ENCODE peak calls at places on chromosomes 3 and 15, in six cellular contexts. One of them, this sample, is unnamed.

GRCh38 chr15:59501531-59502113 is 63.6 kb downstream of the FAM81A start:
- DNase-seq in GM23248: peak
- DNase-seq in mesendoderm: peak
- DNase-seq in K562: peak
- DNase-seq in neural progenitor cell: peak
- DNase-seq in mammary epithelial cell: peak
- DNase-seq in this sample: peak

GRCh38 chr15:60362318-60363023 is 35.3 kb downstream of the ANXA2 start:
- DNase-seq in GM23248: peak
- DNase-seq in mesendoderm: no peak
- DNase-seq in K562: peak
- DNase-seq in neural progenitor cell: no peak
- DNase-seq in mammary epithelial cell: peak
- DNase-seq in this sample: no peak

GRCh38 chr3:59573911-59574310 is 524.1 kb upstream of the CFAP20DC start:
- DNase-seq in GM23248: peak
- DNase-seq in mesendoderm: no peak
- DNase-seq in K562: no peak
- DNase-seq in neural progenitor cell: no peak
- DNase-seq in mammary epithelial cell: peak
- DNase-seq in this sample: no peak

GRCh38 chr3:58237940-58238681 is 519 bp downstream of the ABHD6 start:
- DNase-seq in GM23248: peak
- DNase-seq in mesendoderm: peak
- DNase-seq in K562: peak
- DNase-seq in neural progenitor cell: peak
- DNase-seq in mammary epithelial cell: peak
- DNase-seq in this sample: peak

GRCh38 chr3:10641760-10642159 is 136.4 kb upstream of the ATP2B2 start:
- DNase-seq in GM23248: no peak
- DNase-seq in mesendoderm: no peak
- DNase-seq in K562: no peak
- DNase-seq in neural progenitor cell: no peak
- DNase-seq in mammary epithelial cell: no peak
- DNase-seq in this sample: no peak

GRCh38 chr3:107260221-107260620 is 117.0 kb upstream of the CCDC54 start:
- DNase-seq in GM23248: no peak
- DNase-seq in mesendoderm: no peak
- DNase-seq in K562: no peak
- DNase-seq in neural progenitor cell: no peak
- DNase-seq in mammary epithelial cell: no peak
- DNase-seq in this sample: no peak

GRCh38 chr3:178435575-178435974 is 100.7 kb upstream of the KCNMB2 start:
- DNase-seq in GM23248: no peak
- DNase-seq in mesendoderm: no peak
- DNase-seq in K562: no peak
- DNase-seq in neural progenitor cell: no peak
- DNase-seq in mammary epithelial cell: no peak
- DNase-seq in this sample: no peak

GRCh38 chr15:97955040-97955439 is 5.5 kb upstream of the ARRDC4 start:
- DNase-seq in GM23248: no peak
- DNase-seq in mesendoderm: no peak
- DNase-seq in K562: no peak
- DNase-seq in neural progenitor cell: no peak
- DNase-seq in mammary epithelial cell: no peak
- DNase-seq in this sample: no peak

GRCh38 chr3:133921592-133921991 is 25.9 kb upstream of the RAB6B start:
- DNase-seq in GM23248: no peak
- DNase-seq in mesendoderm: no peak
- DNase-seq in K562: no peak
- DNase-seq in neural progenitor cell: no peak
- DNase-seq in mammary epithelial cell: no peak
- DNase-seq in this sample: no peak

GRCh38 chr3:901953-902778 is 190.7 kb upstream of the CNTN6 start:
- DNase-seq in GM23248: peak
- DNase-seq in mesendoderm: no peak
- DNase-seq in K562: peak
- DNase-seq in neural progenitor cell: no peak
- DNase-seq in mammary epithelial cell: peak
- DNase-seq in this sample: peak

GRCh38 chr15:85621096-85621495 is 173.6 kb downstream of the KLHL25 start:
- DNase-seq in GM23248: peak
- DNase-seq in mesendoderm: no peak
- DNase-seq in K562: no peak
- DNase-seq in neural progenitor cell: no peak
- DNase-seq in mammary epithelial cell: no peak
- DNase-seq in this sample: no peak

GRCh38 chr15:79970921-79971434 is at the start of gene BCL2A1:
- DNase-seq in GM23248: peak
- DNase-seq in mesendoderm: no peak
- DNase-seq in K562: peak
- DNase-seq in neural progenitor cell: no peak
- DNase-seq in mammary epithelial cell: peak
- DNase-seq in this sample: peak

GRCh38 chr3:40103829-40104228 is 205.7 kb upstream of the EIF1B start:
- DNase-seq in GM23248: no peak
- DNase-seq in mesendoderm: no peak
- DNase-seq in K562: no peak
- DNase-seq in neural progenitor cell: no peak
- DNase-seq in mammary epithelial cell: no peak
- DNase-seq in this sample: no peak

GRCh38 chr3:30170681-30171438 is 435.5 kb upstream of the TGFBR2 start:
- DNase-seq in GM23248: no peak
- DNase-seq in mesendoderm: no peak
- DNase-seq in K562: no peak
- DNase-seq in neural progenitor cell: no peak
- DNase-seq in mammary epithelial cell: no peak
- DNase-seq in this sample: no peak

GRCh38 chr15:70701891-70702568 is 61.3 kb downstream of the UACA start:
- DNase-seq in GM23248: peak
- DNase-seq in mesendoderm: peak
- DNase-seq in K562: no peak
- DNase-seq in neural progenitor cell: no peak
- DNase-seq in mammary epithelial cell: peak
- DNase-seq in this sample: no peak

GRCh38 chr15:51750942-51751686 is at the start of gene TMOD2:
- DNase-seq in GM23248: peak
- DNase-seq in mesendoderm: peak
- DNase-seq in K562: peak
- DNase-seq in neural progenitor cell: peak
- DNase-seq in mammary epithelial cell: peak
- DNase-seq in this sample: no peak

GRCh38 chr15:39828374-39828931 is 45.8 kb upstream of the FSIP1 start:
- DNase-seq in GM23248: peak
- DNase-seq in mesendoderm: peak
- DNase-seq in K562: no peak
- DNase-seq in neural progenitor cell: peak
- DNase-seq in mammary epithelial cell: no peak
- DNase-seq in this sample: no peak

GRCh38 chr3:29465836-29466235 is 185.0 kb downstream of the RBMS3 start:
- DNase-seq in GM23248: peak
- DNase-seq in mesendoderm: no peak
- DNase-seq in K562: no peak
- DNase-seq in neural progenitor cell: no peak
- DNase-seq in mammary epithelial cell: peak
- DNase-seq in this sample: no peak

GRCh38 chr3:89314454-89314853 is 207.0 kb downstream of the EPHA3 start:
- DNase-seq in GM23248: peak
- DNase-seq in mesendoderm: peak
- DNase-seq in K562: no peak
- DNase-seq in neural progenitor cell: peak
- DNase-seq in mammary epithelial cell: peak
- DNase-seq in this sample: peak

GRCh38 chr3:132135628-132136333 is 101.0 kb upstream of the CPNE4 start:
- DNase-seq in GM23248: peak
- DNase-seq in mesendoderm: peak
- DNase-seq in K562: no peak
- DNase-seq in neural progenitor cell: peak
- DNase-seq in mammary epithelial cell: peak
- DNase-seq in this sample: no peak

DNA sequence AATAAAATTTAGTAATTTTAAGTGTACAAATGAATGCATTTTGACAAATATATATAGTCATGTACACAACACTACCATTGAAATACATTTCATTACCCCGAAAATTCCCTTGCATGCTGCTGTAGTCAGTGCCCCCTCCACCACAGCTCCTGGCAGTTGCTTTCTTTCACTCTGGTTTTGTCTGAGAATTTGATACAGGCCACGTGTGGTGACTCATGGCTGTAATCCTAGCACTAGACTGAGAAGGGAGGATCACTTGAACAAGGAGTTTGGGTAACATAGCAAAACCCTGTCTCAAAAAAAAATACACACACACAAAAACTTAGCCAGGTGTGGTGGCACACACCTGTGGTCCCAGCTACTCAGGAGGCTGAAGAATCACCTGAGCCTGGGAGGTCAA is 65.4 kb downstream of the TFRC start:
- DNase-seq in GM23248: peak
- DNase-seq in mesendoderm: no peak
- DNase-seq in K562: no peak
- DNase-seq in neural progenitor cell: no peak
- DNase-seq in mammary epithelial cell: peak
- DNase-seq in this sample: no peak
- H3K4me2 ChIP-seq in GM23248: no peak
- H3K4me2 ChIP-seq in mesendoderm: no peak
- H3K4me2 ChIP-seq in K562: no peak
- H3K4me2 ChIP-seq in neural progenitor cell: no peak
- H3K4me2 ChIP-seq in mammary epithelial cell: no peak
- H3K4me2 ChIP-seq in this sample: no peak

DNA sequence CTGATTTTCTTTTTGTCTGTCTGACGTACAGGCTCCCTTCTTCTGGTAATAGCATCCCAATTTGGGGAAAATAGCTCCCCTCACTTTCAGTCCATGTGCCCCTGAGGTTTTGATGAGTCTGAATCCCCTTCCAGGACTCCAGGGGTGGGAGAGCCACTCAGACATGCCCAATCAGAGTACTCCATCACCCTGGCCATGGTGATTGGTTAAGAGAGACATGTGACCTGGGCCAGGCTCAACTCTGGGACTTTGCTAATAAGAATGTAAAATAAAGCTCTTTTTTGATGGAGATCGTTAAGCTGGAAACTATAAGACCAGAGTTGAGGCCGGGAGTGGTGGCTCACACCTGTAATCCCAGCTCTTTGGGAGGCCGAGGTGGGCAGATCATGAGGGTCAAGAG is 9.2 kb upstream of the MEF2A start:
- DNase-seq in GM23248: no peak
- DNase-seq in mesendoderm: no peak
- DNase-seq in K562: no peak
- DNase-seq in neural progenitor cell: no peak
- DNase-seq in mammary epithelial cell: no peak
- DNase-seq in this sample: no peak
- H3K4me3 ChIP-seq in GM23248: no peak
- H3K4me3 ChIP-seq in mesendoderm: no peak
- H3K4me3 ChIP-seq in K562: no peak
- H3K4me3 ChIP-seq in neural progenitor cell: no peak
- H3K4me3 ChIP-seq in mammary epithelial cell: no peak
- H3K4me3 ChIP-seq in this sample: no peak

DNA sequence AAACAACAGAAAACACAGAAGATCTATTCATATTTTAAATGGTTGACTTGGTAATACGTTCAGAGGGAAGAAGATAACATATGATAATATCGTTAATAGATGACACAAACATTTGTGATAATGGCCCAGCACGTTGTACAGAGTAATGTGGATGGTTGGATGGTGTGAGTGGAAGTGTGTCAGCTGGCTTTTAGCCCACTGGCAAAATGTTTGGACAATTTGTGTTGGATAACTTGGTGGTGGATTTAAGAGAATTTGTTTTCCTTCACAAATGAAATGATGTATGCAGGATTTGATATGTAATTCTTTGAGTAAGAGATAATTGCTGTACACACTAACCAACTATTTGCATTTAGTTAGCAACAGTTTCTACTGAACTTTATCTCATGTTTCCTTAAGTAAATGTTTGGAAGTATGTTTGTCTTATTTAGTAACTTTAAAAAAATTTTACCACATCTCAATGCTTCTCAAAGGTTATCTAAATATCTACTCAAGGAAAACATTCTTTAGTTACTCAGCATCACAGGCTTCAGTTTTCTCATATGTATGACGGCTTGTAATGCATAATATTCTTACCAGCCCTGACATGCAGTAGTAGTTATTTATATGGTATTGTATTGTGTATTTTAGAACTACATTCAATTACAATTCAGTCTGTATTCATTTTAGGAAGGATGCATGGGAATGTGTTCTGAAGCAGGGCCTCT is 328.5 kb upstream of the GOLIM4 start:
- DNase-seq in GM23248: no peak
- DNase-seq in mesendoderm: no peak
- DNase-seq in K562: no peak
- DNase-seq in neural progenitor cell: no peak
- DNase-seq in mammary epithelial cell: no peak
- DNase-seq in this sample: no peak
- H3K4me2 ChIP-seq in GM23248: no peak
- H3K4me2 ChIP-seq in mesendoderm: no peak
- H3K4me2 ChIP-seq in K562: no peak
- H3K4me2 ChIP-seq in neural progenitor cell: no peak
- H3K4me2 ChIP-seq in mammary epithelial cell: no peak
- H3K4me2 ChIP-seq in this sample: no peak

DNA sequence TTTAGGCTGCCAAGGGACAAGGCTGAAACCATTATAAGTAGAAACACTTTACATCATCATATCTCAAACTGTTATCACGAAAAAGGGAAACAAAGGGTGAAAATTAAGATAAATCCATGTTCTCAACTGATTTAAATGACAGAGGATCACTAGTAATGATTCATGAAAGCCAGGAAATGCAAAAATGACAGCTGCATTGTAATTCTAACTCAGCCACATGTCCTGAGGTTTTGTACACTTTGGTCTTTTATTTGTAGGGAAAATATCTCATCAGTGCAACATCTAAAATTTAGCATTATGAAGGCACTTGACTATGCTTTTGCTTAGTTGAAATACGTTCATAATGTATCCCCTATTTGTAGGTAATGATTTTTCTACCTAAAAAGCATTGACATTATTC is 379.7 kb downstream of the TIGIT start:
- DNase-seq in GM23248: no peak
- DNase-seq in mesendoderm: no peak
- DNase-seq in K562: no peak
- DNase-seq in neural progenitor cell: no peak
- DNase-seq in mammary epithelial cell: no peak
- DNase-seq in this sample: no peak
- H3K4me3 ChIP-seq in GM23248: no peak
- H3K4me3 ChIP-seq in mesendoderm: no peak
- H3K4me3 ChIP-seq in K562: no peak
- H3K4me3 ChIP-seq in neural progenitor cell: no peak
- H3K4me3 ChIP-seq in mammary epithelial cell: no peak
- H3K4me3 ChIP-seq in this sample: no peak

GRCh38 chr3:12489832-12490231 is 5.6 kb downstream of the TSEN2 start:
- DNase-seq in GM23248: no peak
- DNase-seq in mesendoderm: peak
- DNase-seq in K562: no peak
- DNase-seq in neural progenitor cell: no peak
- DNase-seq in mammary epithelial cell: no peak
- DNase-seq in this sample: no peak
- H3K4me2 ChIP-seq in GM23248: no peak
- H3K4me2 ChIP-seq in mesendoderm: no peak
- H3K4me2 ChIP-seq in K562: no peak
- H3K4me2 ChIP-seq in neural progenitor cell: no peak
- H3K4me2 ChIP-seq in mammary epithelial cell: no peak
- H3K4me2 ChIP-seq in this sample: no peak